ENCODE peak calls at places on chromosomes 4 and X, in seven cellular contexts. X is mucosa of descending colon, I is tibial artery, E is PC-9, P is cardiac muscle cell, M is tibial nerve, J is lower lobe of right lung. Q is an unnamed sample.

GRCh38 chr4:15649914-15650545 is 5.1 kb downstream of the FBXL5 start:
- DNase-seq in E (no peak), X (peak; percentile 54), I (no peak), M (peak; percentile 52), J (no peak), P (peak; percentile 69), Q (peak; percentile 55)

GRCh38 chr4:169484485-169484884 is 127.9 kb downstream of the NEK1 start:
- DNase-seq in X (no peak), I (no peak), M (no peak), E (no peak), P (no peak), J (no peak), Q (no peak)

GRCh38 chrX:13180807-13181206 is 136.4 kb upstream of the FAM9C start:
- DNase-seq in P (no peak), M (no peak), E (no peak), I (no peak), X (no peak), J (no peak), Q (no peak)

GRCh38 chr4:148749403-148749802 is 307.2 kb upstream of the NR3C2 start:
- DNase-seq in E (peak; percentile 33), I (no peak), J (no peak), X (no peak), M (no peak), P (no peak), Q (no peak)

GRCh38 chrX:10974920-10975319 is 136.2 kb upstream of the HCCS start:
- DNase-seq in I (no peak), J (no peak), P (no peak), M (no peak), E (no peak), X (no peak), Q (no peak)

GRCh38 chr4:110164251-110164650 is 34.2 kb downstream of the ELOVL6 start:
- DNase-seq in I (no peak), X (no peak), E (no peak), J (no peak), M (no peak), P (peak; percentile 28), Q (no peak)

GRCh38 chrX:100264200-100264599 is 145.9 kb downstream of the PCDH19 start:
- DNase-seq in E (no peak), X (no peak), P (no peak), I (no peak), J (no peak), M (no peak), Q (no peak)

GRCh38 chr4:53189011-53189410 is 176.8 kb downstream of the SCFD2 start:
- DNase-seq in J (no peak), I (no peak), X (no peak), E (no peak), M (no peak), P (no peak), Q (no peak)

GRCh38 chrX:13669246-13669689 is 16.3 kb downstream of the TCEANC start:
- DNase-seq in E (peak; percentile 74), M (peak; percentile 72), X (peak; percentile 85), J (peak; percentile 61), I (peak; percentile 69), P (no peak), Q (no peak)

GRCh38 chr4:124409044-124409443 is 303.5 kb downstream of the ANKRD50 start:
- DNase-seq in I (no peak), E (no peak), P (no peak), X (no peak), M (no peak), J (no peak), Q (no peak)

GRCh38 chrX:27591938-27592337 is 1.8 kb downstream of the DCAF8L2 start:
- DNase-seq in P (no peak), X (no peak), J (no peak), M (no peak), E (no peak), I (no peak), Q (no peak)

GRCh38 chr4:176781739-176782100 is 11.0 kb downstream of the VEGFC start:
- DNase-seq in J (no peak), X (no peak), M (no peak), I (no peak), P (no peak), E (no peak), Q (no peak)

GRCh38 chr4:119300072-119300387 is 21.9 kb downstream of the FABP2 start:
- DNase-seq in J (peak; percentile 54), I (peak; percentile 78), E (no peak), X (peak; percentile 62), P (peak; percentile 54), M (peak; percentile 56), Q (peak; percentile 35)

GRCh38 chr4:86670298-86670697 is 76.2 kb downstream of the PTPN13 start:
- DNase-seq in P (no peak), M (no peak), I (no peak), X (no peak), J (no peak), E (no peak), Q (no peak)

GRCh38 chr4:19631814-19632213 is 619.9 kb upstream of the SLIT2 start:
- DNase-seq in E (no peak), X (no peak), I (no peak), P (no peak), M (no peak), J (no peak), Q (no peak)

GRCh38 chr4:174457468-174457867 is 64.8 kb downstream of the HPGD start:
- DNase-seq in X (no peak), I (no peak), M (no peak), P (no peak), J (no peak), E (no peak), Q (no peak)

GRCh38 chrX:78029663-78030062 is 60.2 kb upstream of the PGAM4 start:
- DNase-seq in P (peak; percentile 10), M (peak; percentile 5), J (no peak), I (no peak), X (peak; percentile 25), E (peak; percentile 37), Q (no peak)

GRCh38 chr4:80540785-80541469 is 205.4 kb downstream of the CFAP299 start:
- DNase-seq in E (no peak), X (no peak), M (no peak), J (no peak), P (no peak), I (no peak), Q (no peak)

GRCh38 chrX:65668362-65669310 is 1.2 kb downstream of the MSN start:
- DNase-seq in I (peak; percentile 92), J (peak; percentile 73), M (peak; percentile 32), E (peak; percentile 63), X (peak; percentile 43), P (peak; percentile 28), Q (peak; percentile 65)

GRCh38 chr4:117434424-117434823 is 349.0 kb upstream of the TRAM1L1 start:
- DNase-seq in J (no peak), I (no peak), E (no peak), M (no peak), X (no peak), P (no peak), Q (no peak)

GRCh38 chrX:30951003-30951402 is 61.9 kb upstream of the TAB3 start:
- DNase-seq in J (no peak), I (no peak), M (no peak), X (no peak), E (no peak), P (no peak), Q (no peak)

DNA sequence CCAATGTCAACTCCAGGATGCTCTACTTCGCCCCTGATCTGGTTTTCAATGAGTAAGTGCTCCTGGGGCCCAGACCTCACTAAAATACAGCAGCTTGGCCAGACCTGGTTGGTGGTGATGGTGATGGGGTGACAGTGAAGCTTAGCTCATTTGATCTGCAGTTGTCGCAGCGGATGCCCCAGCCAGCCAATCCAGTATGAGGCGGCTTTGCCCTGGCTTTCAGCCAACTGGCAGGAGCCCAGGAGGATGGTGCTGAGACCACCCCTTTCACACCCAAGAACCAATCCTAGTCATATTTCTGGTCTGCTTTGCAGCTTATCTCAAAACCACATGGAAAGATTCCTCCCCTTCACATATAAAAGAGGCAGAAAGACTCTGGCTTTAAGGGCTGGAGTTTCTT is 173.8 kb downstream of the AR start:
- DNase-seq in E (no peak), X (no peak), J (no peak), I (no peak), P (no peak), M (no peak), Q (no peak)
- H3K9me3 ChIP-seq in E (no peaks in the 10 kb centered on the region), X (no peaks in the 10 kb centered on the region), J (no peaks in the 10 kb centered on the region), I (no peaks in the 10 kb centered on the region), P (no peaks in the 10 kb centered on the region), M (no peaks in the 10 kb centered on the region), Q (no peaks in the 10 kb centered on the region)

GRCh38 chr4:24395937-24396336 is 188.4 kb downstream of the DHX15 start:
- DNase-seq in E (no peak), M (no peak), I (no peak), P (no peak), X (no peak), J (no peak), Q (no peak)
- TF ChIP-seq CTCF in E (no peak), M (no peak), I (no peak), P (no peak), X (no peak), J (no peak), Q (no peak)

DNA sequence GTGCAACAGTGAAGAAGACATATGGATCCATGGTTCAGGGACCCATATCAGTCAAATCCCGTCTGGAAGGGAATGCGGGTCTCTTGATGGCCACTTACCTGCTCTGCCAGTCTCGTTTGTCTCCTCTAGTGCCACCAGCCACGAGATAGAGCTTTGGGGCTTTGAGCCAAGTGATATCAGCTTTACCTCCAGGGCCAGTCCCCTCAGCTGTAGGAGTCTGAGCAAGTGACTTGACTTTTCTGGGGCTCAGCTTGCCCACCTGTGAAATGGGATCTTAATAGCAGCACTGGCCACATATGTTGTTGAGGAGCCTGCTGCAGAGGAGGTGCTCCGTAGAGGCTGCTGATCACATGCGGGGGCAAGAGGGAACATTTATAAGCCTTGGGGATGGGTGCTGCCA is 1.2 kb downstream of the SLC2A9 start:
- DNase-seq in X (no peak), M (no peak), E (no peak), I (no peak), J (no peak), P (no peak), Q (no peak)
- H3K4me1 ChIP-seq in X (no peaks in the 10 kb centered on the region), M (no peaks in the 10 kb centered on the region), E (no peaks in the 10 kb centered on the region), I (peaks cover 5% of the 10 kb centered on the region), J (peaks cover 48% of the 10 kb centered on the region), P (no peaks in the 10 kb centered on the region), Q (peaks cover 16% of the 10 kb centered on the region)

GRCh38 chr4:41039312-41039711 is 175.0 kb downstream of the APBB2 start:
- DNase-seq in I (no peak), X (no peak), M (no peak), P (no peak), J (no peak), E (no peak), Q (no peak)

GRCh38 chr4:41038304-41038703 is 176.0 kb downstream of the APBB2 start:
- DNase-seq in J (no peak), E (no peak), P (no peak), M (no peak), X (no peak), I (no peak), Q (no peak)

GRCh38 chr4:41044791-41045190 is 169.6 kb downstream of the APBB2 start:
- DNase-seq in I (no peak), M (no peak), X (no peak), P (no peak), J (no peak), E (no peak), Q (no peak)

GRCh38 chr4:41044165-41044564 is 170.2 kb downstream of the APBB2 start:
- DNase-seq in M (no peak), P (no peak), E (no peak), I (no peak), J (no peak), X (no peak), Q (no peak)

DNA sequence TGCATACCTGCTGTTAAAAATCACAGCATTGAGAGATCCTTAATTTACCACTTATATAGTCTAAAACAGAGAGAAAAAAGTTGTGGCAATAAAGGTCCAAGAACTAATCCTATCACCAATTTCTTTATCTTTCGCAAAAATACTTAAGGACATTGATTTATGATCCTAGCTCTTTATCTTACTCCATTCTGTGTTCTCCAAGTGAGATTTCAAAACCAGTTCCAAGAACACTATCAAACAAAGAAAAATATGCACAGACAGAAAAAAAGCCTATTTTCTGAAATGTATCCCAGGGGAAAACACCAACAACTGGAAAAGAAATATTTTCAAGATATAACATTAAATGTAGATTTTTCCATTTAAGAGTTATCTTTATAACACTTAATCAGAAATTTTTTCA is 172.8 kb downstream of the APBB2 start:
- DNase-seq in M (no peak), P (no peak), X (no peak), E (no peak), I (no peak), J (no peak), Q (no peak)
- H3K9me3 ChIP-seq in M (peaks cover 15% of the 10 kb centered on the region), P (no peaks in the 10 kb centered on the region), X (peaks cover 10% of the 10 kb centered on the region), E (peaks cover 14% of the 10 kb centered on the region), I (peaks cover 3% of the 10 kb centered on the region), J (peaks cover 3% of the 10 kb centered on the region), Q (no peaks in the 10 kb centered on the region)

Q was measured in gastrocnemius medialis.